ENCODE peak calls at places on chromosomes 1 and 21, in four cellular contexts. One of them, this sample, is unnamed.

GRCh38 chr1:206575165-206575893 is 36.9 kb downstream of the EIF2D start:
- DNase-seq in upper lobe of right lung: no peak
- DNase-seq in progenitor cell of endocrine pancreas: no peak
- DNase-seq in thoracic aorta: no peak
- DNase-seq in this sample: no peak

GRCh38 chr1:65668368-65668767 is 124.3 kb upstream of the PDE4B start:
- DNase-seq in progenitor cell of endocrine pancreas: no peak
- DNase-seq in upper lobe of right lung: no peak
- DNase-seq in thoracic aorta: no peak
- DNase-seq in this sample: no peak

GRCh38 chr1:11198257-11198656 is 9.1 kb downstream of the ANGPTL7 start:
- DNase-seq in thoracic aorta: no peak
- DNase-seq in upper lobe of right lung: no peak
- DNase-seq in progenitor cell of endocrine pancreas: no peak
- DNase-seq in this sample: no peak

GRCh38 chr1:204041232-204041767 is 31.6 kb upstream of the SOX13 start:
- DNase-seq in upper lobe of right lung: peak
- DNase-seq in thoracic aorta: peak
- DNase-seq in progenitor cell of endocrine pancreas: no peak
- DNase-seq in this sample: no peak

GRCh38 chr1:247936415-247936814 is 11.7 kb downstream of the OR2AJ1 start:
- DNase-seq in thoracic aorta: no peak
- DNase-seq in upper lobe of right lung: no peak
- DNase-seq in progenitor cell of endocrine pancreas: no peak
- DNase-seq in this sample: no peak

GRCh38 chr1:17140279-17140678 is 21.0 kb upstream of the PADI2 start:
- DNase-seq in thoracic aorta: no peak
- DNase-seq in upper lobe of right lung: no peak
- DNase-seq in progenitor cell of endocrine pancreas: no peak
- DNase-seq in this sample: no peak

GRCh38 chr21:45512626-45513002 is 29.6 kb downstream of the SLC19A1 start:
- DNase-seq in progenitor cell of endocrine pancreas: no peak
- DNase-seq in thoracic aorta: no peak
- DNase-seq in upper lobe of right lung: peak
- DNase-seq in this sample: no peak

GRCh38 chr21:31974454-31974985 is 101.7 kb downstream of the HUNK start:
- DNase-seq in thoracic aorta: no peak
- DNase-seq in upper lobe of right lung: no peak
- DNase-seq in progenitor cell of endocrine pancreas: no peak
- DNase-seq in this sample: no peak

GRCh38 chr1:101239095-101240040 is 2.5 kb downstream of the S1PR1 start:
- DNase-seq in upper lobe of right lung: no peak
- DNase-seq in thoracic aorta: no peak
- DNase-seq in progenitor cell of endocrine pancreas: no peak
- DNase-seq in this sample: no peak

GRCh38 chr21:46154955-46155513 is 345 bp downstream of the FTCD start:
- DNase-seq in upper lobe of right lung: peak
- DNase-seq in thoracic aorta: no peak
- DNase-seq in progenitor cell of endocrine pancreas: no peak
- DNase-seq in this sample: no peak

GRCh38 chr1:21143752-21144151 is 32.9 kb downstream of the EIF4G3 start:
- DNase-seq in upper lobe of right lung: no peak
- DNase-seq in progenitor cell of endocrine pancreas: no peak
- DNase-seq in thoracic aorta: no peak
- DNase-seq in this sample: no peak

GRCh38 chr1:42735477-42736105 is 4.4 kb downstream of the CLDN19 start:
- DNase-seq in upper lobe of right lung: no peak
- DNase-seq in thoracic aorta: no peak
- DNase-seq in progenitor cell of endocrine pancreas: no peak
- DNase-seq in this sample: no peak

GRCh38 chr21:44946254-44947041 is 6.6 kb downstream of the SLX9 start:
- DNase-seq in thoracic aorta: no peak
- DNase-seq in upper lobe of right lung: peak
- DNase-seq in progenitor cell of endocrine pancreas: no peak
- DNase-seq in this sample: no peak

GRCh38 chr1:154547333-154547732 is 11.1 kb downstream of the UBE2Q1 start:
- DNase-seq in progenitor cell of endocrine pancreas: no peak
- DNase-seq in upper lobe of right lung: no peak
- DNase-seq in thoracic aorta: no peak
- DNase-seq in this sample: no peak

GRCh38 chr21:17441370-17441769 is 71.5 kb upstream of the CXADR start:
- DNase-seq in progenitor cell of endocrine pancreas: no peak
- DNase-seq in upper lobe of right lung: no peak
- DNase-seq in thoracic aorta: no peak
- DNase-seq in this sample: no peak

GRCh38 chr21:44495641-44496040 is 40.3 kb downstream of the LRRC3 start:
- DNase-seq in upper lobe of right lung: no peak
- DNase-seq in thoracic aorta: no peak
- DNase-seq in progenitor cell of endocrine pancreas: no peak
- DNase-seq in this sample: no peak

GRCh38 chr21:44789880-44790279 is 11.7 kb downstream of the UBE2G2 start:
- DNase-seq in upper lobe of right lung: no peak
- DNase-seq in progenitor cell of endocrine pancreas: no peak
- DNase-seq in thoracic aorta: no peak
- DNase-seq in this sample: no peak

GRCh38 chr21:37281993-37282392 is 14.9 kb upstream of the VPS26C start:
- DNase-seq in thoracic aorta: no peak
- DNase-seq in upper lobe of right lung: no peak
- DNase-seq in progenitor cell of endocrine pancreas: no peak
- DNase-seq in this sample: no peak

GRCh38 chr1:83043192-83043591 is 955.7 kb downstream of the TTLL7 start:
- DNase-seq in thoracic aorta: no peak
- DNase-seq in upper lobe of right lung: no peak
- DNase-seq in progenitor cell of endocrine pancreas: no peak
- DNase-seq in this sample: no peak

GRCh38 chr1:81410919-81411318 is 389.8 kb upstream of the ADGRL2 start:
- DNase-seq in thoracic aorta: no peak
- DNase-seq in progenitor cell of endocrine pancreas: no peak
- DNase-seq in upper lobe of right lung: no peak
- DNase-seq in this sample: no peak

GRCh38 chr1:234065794-234066447 is 161.4 kb downstream of the SLC35F3 start:
- DNase-seq in thoracic aorta: no peak
- DNase-seq in progenitor cell of endocrine pancreas: peak
- DNase-seq in upper lobe of right lung: peak
- DNase-seq in this sample: peak

GRCh38 chr1:65431111-65431705 is 10.7 kb downstream of the LEPR start:
- DNase-seq in progenitor cell of endocrine pancreas: no peak
- DNase-seq in upper lobe of right lung: no peak
- DNase-seq in thoracic aorta: no peak
- DNase-seq in this sample: no peak

GRCh38 chr1:112723511-112723839 is 8.3 kb upstream of the PPM1J start:
- DNase-seq in upper lobe of right lung: no peak
- DNase-seq in thoracic aorta: no peak
- DNase-seq in progenitor cell of endocrine pancreas: no peak
- DNase-seq in this sample: no peak

GRCh38 chr1:186842547-186842946 is 13.8 kb downstream of the PLA2G4A start:
- DNase-seq in upper lobe of right lung: no peak
- DNase-seq in thoracic aorta: no peak
- DNase-seq in progenitor cell of endocrine pancreas: no peak
- DNase-seq in this sample: no peak

GRCh38 chr1:195851016-195851591 is 757.1 kb downstream of the KCNT2 start:
- DNase-seq in thoracic aorta: no peak
- DNase-seq in upper lobe of right lung: no peak
- DNase-seq in progenitor cell of endocrine pancreas: no peak
- DNase-seq in this sample: no peak

GRCh38 chr1:94106716-94107115 is 14.2 kb downstream of the ABCA4 start:
- DNase-seq in progenitor cell of endocrine pancreas: no peak
- DNase-seq in upper lobe of right lung: no peak
- DNase-seq in thoracic aorta: no peak
- DNase-seq in this sample: no peak

GRCh38 chr1:12621346-12622320 is 3.6 kb upstream of the DHRS3 start:
- DNase-seq in progenitor cell of endocrine pancreas: no peak
- DNase-seq in thoracic aorta: no peak
- DNase-seq in upper lobe of right lung: no peak
- DNase-seq in this sample: no peak

GRCh38 chr1:176595217-176595616 is 132.2 kb downstream of the PAPPA2 start:
- DNase-seq in thoracic aorta: no peak
- DNase-seq in upper lobe of right lung: no peak
- DNase-seq in progenitor cell of endocrine pancreas: no peak
- DNase-seq in this sample: no peak

GRCh38 chr1:170545476-170545875 is 13.5 kb downstream of the GORAB start:
- DNase-seq in upper lobe of right lung: no peak
- DNase-seq in thoracic aorta: no peak
- DNase-seq in progenitor cell of endocrine pancreas: no peak
- DNase-seq in this sample: no peak

GRCh38 chr21:43997766-43998742 is 14.1 kb upstream of the TRAPPC10 start:
- DNase-seq in thoracic aorta: no peak
- DNase-seq in progenitor cell of endocrine pancreas: no peak
- DNase-seq in upper lobe of right lung: no peak
- DNase-seq in this sample: no peak

GRCh38 chr21:44702973-44703730 is 6.2 kb downstream of the KRTAP10-12 start:
- DNase-seq in thoracic aorta: no peak
- DNase-seq in progenitor cell of endocrine pancreas: no peak
- DNase-seq in upper lobe of right lung: no peak
- DNase-seq in this sample: no peak

GRCh38 chr1:188669715-188670114 is 1807.9 kb downstream of the BRINP3 start:
- DNase-seq in thoracic aorta: no peak
- DNase-seq in upper lobe of right lung: no peak
- DNase-seq in progenitor cell of endocrine pancreas: no peak
- DNase-seq in this sample: no peak

GRCh38 chr21:35559881-35560280 is 500.4 kb downstream of the SETD4 start:
- DNase-seq in upper lobe of right lung: no peak
- DNase-seq in progenitor cell of endocrine pancreas: no peak
- DNase-seq in thoracic aorta: no peak
- DNase-seq in this sample: no peak

GRCh38 chr1:27325286-27325685 is 3.3 kb downstream of the TMEM222 start:
- DNase-seq in progenitor cell of endocrine pancreas: no peak
- DNase-seq in thoracic aorta: no peak
- DNase-seq in upper lobe of right lung: no peak
- DNase-seq in this sample: no peak

GRCh38 chr1:27318596-27318995 is 3.4 kb upstream of the TMEM222 start:
- DNase-seq in thoracic aorta: no peak
- DNase-seq in progenitor cell of endocrine pancreas: no peak
- DNase-seq in upper lobe of right lung: no peak
- DNase-seq in this sample: no peak

GRCh38 chr1:27318137-27318536 is 3.8 kb upstream of the TMEM222 start:
- DNase-seq in thoracic aorta: no peak
- DNase-seq in upper lobe of right lung: no peak
- DNase-seq in progenitor cell of endocrine pancreas: no peak
- DNase-seq in this sample: no peak

GRCh38 chr1:27322569-27323116 is 680 bp downstream of the TMEM222 start:
- DNase-seq in upper lobe of right lung: no peak
- DNase-seq in progenitor cell of endocrine pancreas: no peak
- DNase-seq in thoracic aorta: no peak
- DNase-seq in this sample: no peak

DNA sequence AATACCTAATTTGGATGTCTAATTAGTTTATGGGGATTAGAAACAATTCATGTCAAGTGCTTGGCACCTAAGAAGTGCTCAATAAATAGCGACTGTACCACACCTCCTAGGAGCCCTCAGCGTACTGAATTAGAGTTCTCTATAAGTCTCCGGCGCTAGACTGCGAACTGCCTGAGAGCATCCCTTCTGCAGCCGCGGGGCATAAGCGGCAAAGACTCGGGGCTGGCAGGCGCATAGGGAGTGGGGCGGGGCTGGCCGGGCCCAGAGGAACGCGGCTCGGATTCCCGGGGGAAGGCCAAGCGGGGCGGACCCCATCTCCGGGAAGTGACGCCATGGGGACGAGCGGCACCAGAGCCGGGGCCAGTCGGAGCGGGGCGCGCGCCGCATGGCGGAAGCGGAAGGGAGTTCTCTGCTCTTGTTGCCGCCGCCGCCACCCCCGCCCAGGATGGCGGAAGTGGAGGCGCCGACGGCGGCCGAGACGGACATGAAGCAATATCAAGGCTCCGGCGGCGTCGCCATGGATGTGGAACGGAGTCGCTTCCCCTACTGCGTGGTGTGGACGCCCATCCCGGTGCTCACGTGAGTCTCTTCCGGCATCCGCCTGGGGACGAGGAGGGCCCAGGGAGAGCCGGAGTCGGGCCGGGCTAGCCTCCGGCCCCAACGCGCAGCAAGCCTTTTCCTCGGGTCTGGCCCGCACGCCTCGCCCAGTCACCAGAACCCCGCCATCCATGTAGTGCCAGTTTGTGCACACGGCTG is at the start of gene TMEM222:
- DNase-seq in upper lobe of right lung: peak
- DNase-seq in progenitor cell of endocrine pancreas: peak
- DNase-seq in thoracic aorta: peak
- DNase-seq in this sample: peak
- TF ChIP-seq CTCF in upper lobe of right lung: peak
- TF ChIP-seq CTCF in progenitor cell of endocrine pancreas: no peak
- TF ChIP-seq CTCF in thoracic aorta: no peak
- TF ChIP-seq CTCF in this sample: no peak

GRCh38 chr1:23081376-23081775 is 62.1 kb downstream of the KDM1A start:
- DNase-seq in upper lobe of right lung: no peak
- DNase-seq in progenitor cell of endocrine pancreas: no peak
- DNase-seq in thoracic aorta: no peak
- DNase-seq in this sample: no peak
- TF ChIP-seq CTCF in upper lobe of right lung: no peak
- TF ChIP-seq CTCF in progenitor cell of endocrine pancreas: peak
- TF ChIP-seq CTCF in thoracic aorta: no peak
- TF ChIP-seq CTCF in this sample: no peak

DNA sequence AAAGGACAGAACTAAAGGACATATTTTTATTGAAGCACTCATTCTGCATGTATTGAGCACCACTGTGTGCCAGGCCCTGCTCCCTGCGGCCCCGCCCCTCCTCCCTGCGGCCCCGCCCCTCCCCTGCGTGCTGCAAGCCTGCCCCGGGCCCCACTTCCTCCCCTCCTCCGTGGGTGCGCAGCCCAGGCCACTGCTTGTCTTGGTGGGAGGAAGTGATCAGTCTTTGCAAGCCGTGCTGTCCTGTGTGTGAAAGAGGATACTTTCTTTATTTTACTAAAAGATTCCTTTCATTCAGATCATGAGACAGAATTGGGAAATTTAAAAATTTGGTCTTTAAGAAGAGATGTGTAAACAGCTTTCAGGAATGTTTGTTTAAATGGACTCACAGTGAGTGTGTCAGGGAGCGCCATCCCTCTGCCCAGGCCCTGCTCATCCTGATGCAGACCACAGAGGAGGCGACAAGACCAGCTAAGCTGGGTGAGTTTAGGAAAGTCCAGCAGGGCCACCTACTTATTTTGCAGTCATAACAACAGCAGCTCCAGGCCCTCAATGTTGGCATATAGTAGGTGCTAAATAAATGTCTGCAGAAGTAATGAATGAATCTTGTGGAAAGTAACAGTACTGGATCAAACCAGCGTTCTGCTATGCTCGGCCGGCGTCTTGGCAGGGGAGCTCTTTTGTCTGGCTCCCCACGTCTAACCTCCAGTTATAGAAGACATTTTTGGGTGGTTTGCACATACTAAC is 88.3 kb upstream of the SELENON start:
- DNase-seq in progenitor cell of endocrine pancreas: no peak
- DNase-seq in upper lobe of right lung: peak
- DNase-seq in thoracic aorta: no peak
- DNase-seq in this sample: no peak
- TF ChIP-seq CTCF in progenitor cell of endocrine pancreas: no peak
- TF ChIP-seq CTCF in upper lobe of right lung: no peak
- TF ChIP-seq CTCF in thoracic aorta: no peak
- TF ChIP-seq CTCF in this sample: no peak

DNA sequence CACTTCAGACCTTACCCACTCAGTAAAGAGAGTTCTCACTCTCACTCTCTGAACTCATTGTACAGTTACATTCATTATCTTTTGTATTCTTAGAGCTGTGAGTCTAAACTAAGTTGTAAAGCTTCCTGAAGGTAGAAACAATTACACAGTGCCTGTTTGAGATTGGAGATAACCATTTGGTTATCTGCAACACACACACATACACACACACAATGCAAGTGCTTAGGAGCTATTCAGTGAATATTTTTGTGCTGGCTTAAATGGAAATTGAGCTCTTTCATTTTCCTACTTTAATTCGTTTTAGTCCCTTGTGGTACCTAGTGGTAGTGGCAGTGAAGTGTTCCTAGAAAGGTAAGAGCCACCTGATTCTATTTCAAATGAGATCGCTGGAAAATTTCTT is 19.9 kb downstream of the KPNA6 start:
- DNase-seq in thoracic aorta: no peak
- DNase-seq in progenitor cell of endocrine pancreas: no peak
- DNase-seq in upper lobe of right lung: no peak
- DNase-seq in this sample: no peak
- TF ChIP-seq CTCF in thoracic aorta: peak
- TF ChIP-seq CTCF in progenitor cell of endocrine pancreas: peak
- TF ChIP-seq CTCF in upper lobe of right lung: no peak
- TF ChIP-seq CTCF in this sample: no peak